ENCODE peak calls at places on chromosomes 1 and 21, in four cellular contexts. V is endothelial cell of umbilical vein, P is A549, N is mammary epithelial cell. Y is an unnamed sample.
A peak's percentile ranks its signal among the peaks of the same experiment; 100 is the strongest.

GRCh38 chr1:4415476-4415875 is 238.9 kb upstream of the AJAP1 start:
- DNase-seq in N (no peak), P (no peak), V (no peak), Y (no peak)

GRCh38 chr21:30984897-30985296 is 53.4 kb downstream of the KRTAP19-8 start:
- DNase-seq in N (no peak), V (no peak), P (no peak), Y (no peak)

GRCh38 chr1:183185941-183186490 is at the start of gene LAMC2:
- DNase-seq in N (peak; percentile 99), P (peak; percentile 84), V (peak; percentile 46), Y (peak; percentile 40)

GRCh38 chr1:6113745-6114144 is 66.4 kb downstream of the CHD5 start:
- DNase-seq in N (no peak), P (no peak), V (no peak), Y (no peak)

GRCh38 chr1:41006942-41007865 is 14.3 kb downstream of the SLFNL1 start:
- DNase-seq in V (no peak), P (no peak), N (peak; percentile 98), Y (no peak)

GRCh38 chr1:119492763-119493162 is 14.2 kb upstream of the HSD3B1 start:
- DNase-seq in N (no peak), V (no peak), P (no peak), Y (no peak)

GRCh38 chr1:30198805-30199403 is 524.5 kb downstream of the MATN1 start:
- DNase-seq in V (no peak), N (no peak), P (no peak), Y (no peak)

GRCh38 chr1:247330548-247331171 is 1.0 kb downstream of the ZNF496 start:
- DNase-seq in P (peak; percentile 23), N (peak; percentile 1), V (no peak), Y (no peak)

GRCh38 chr21:37548521-37548981 is 182.0 kb downstream of the DYRK1A start:
- DNase-seq in N (no peak), V (peak; percentile 33), P (no peak), Y (no peak)

GRCh38 chr1:88683516-88683847 is 591 bp upstream of the PKN2 start:
- DNase-seq in P (no peak), V (no peak), N (no peak), Y (peak; percentile 66)

GRCh38 chr1:94643776-94644175 is 102.2 kb upstream of the F3 start:
- DNase-seq in V (no peak), P (no peak), N (no peak), Y (no peak)

GRCh38 chr1:89085781-89086180 is 20.8 kb upstream of the GBP1 start:
- DNase-seq in P (no peak), V (peak; percentile 67), N (peak; percentile 27), Y (peak; percentile 75)

GRCh38 chr1:240312872-240313271 is 221.2 kb downstream of the FMN2 start:
- DNase-seq in N (no peak), P (peak; percentile 55), V (no peak), Y (peak; percentile 61)

GRCh38 chr1:58773406-58773840 is 10.4 kb downstream of the JUN start:
- DNase-seq in V (peak; percentile 97), P (no peak), N (no peak), Y (peak; percentile 89)

GRCh38 chr1:177464682-177465081 is 293.9 kb downstream of the BRINP2 start:
- DNase-seq in P (no peak), N (no peak), V (no peak), Y (no peak)

GRCh38 chr1:206769331-206769731 is 1.2 kb upstream of the IL19 start:
- DNase-seq in V (no peak), P (no peak), N (no peak), Y (no peak)

GRCh38 chr1:46667782-46668760 is at the start of gene ATPAF1:
- DNase-seq in N (peak; percentile 57), V (peak; percentile 61), P (peak; percentile 77), Y (peak; percentile 75)

GRCh38 chr1:43274125-43274803 is 4.5 kb downstream of the TMEM125 start:
- DNase-seq in N (peak; percentile 55), V (peak; percentile 52), P (no peak), Y (peak; percentile 56)

GRCh38 chr1:76723949-76724348 is 143.3 kb upstream of the ST6GALNAC5 start:
- DNase-seq in N (no peak), V (no peak), P (no peak), Y (no peak)

GRCh38 chr1:67429528-67430357 is 459 bp downstream of the SERBP1 start:
- DNase-seq in P (no peak), V (peak; percentile 48), N (peak; percentile 35), Y (no peak)

GRCh38 chr1:28296401-28297220 is 32.2 kb upstream of the MED18 start:
- DNase-seq in N (no peak), V (no peak), P (no peak), Y (peak; percentile 70)

GRCh38 chr1:198734323-198735008 is 95.6 kb downstream of the PTPRC start:
- DNase-seq in P (no peak), N (no peak), V (no peak), Y (peak; percentile 15)

GRCh38 chr1:182630586-182630985 is 26.4 kb upstream of the RGS16 start:
- DNase-seq in V (no peak), N (no peak), P (no peak), Y (no peak)

GRCh38 chr1:203223012-203223775 is 6.3 kb downstream of the CHIT1 start:
- DNase-seq in V (no peak), N (no peak), P (no peak), Y (no peak)

GRCh38 chr1:198238121-198238520 is 81.3 kb downstream of the NEK7 start:
- DNase-seq in N (no peak), P (no peak), V (no peak), Y (no peak)

GRCh38 chr1:84406209-84406917 is 8.1 kb downstream of the DNASE2B start:
- DNase-seq in N (peak; percentile 38), V (peak; percentile 13), P (no peak), Y (peak; percentile 37)

GRCh38 chr21:29376556-29376955 is 77.8 kb downstream of the BACH1 start:
- DNase-seq in N (no peak), V (peak; percentile 12), P (peak; percentile 8), Y (peak; percentile 50)

GRCh38 chr1:23594927-23595353 is 35.6 kb upstream of the ID3 start:
- DNase-seq in P (no peak), N (no peak), V (no peak), Y (no peak)

GRCh38 chr1:38006008-38006828 is 904 bp upstream of the FHL3 start:
- DNase-seq in N (no peak), P (no peak), V (no peak), Y (no peak)

GRCh38 chr1:80639777-80640533 is 1160.8 kb upstream of the ADGRL2 start:
- DNase-seq in V (no peak), N (no peak), P (no peak), Y (no peak)

GRCh38 chr21:22890656-22891055 is 1892.4 kb downstream of the NCAM2 start:
- DNase-seq in N (no peak), V (no peak), P (no peak), Y (no peak)

GRCh38 chr21:39715804-39716397 is 29.1 kb upstream of the IGSF5 start:
- DNase-seq in V (peak; percentile 36), P (peak; percentile 8), N (peak; percentile 16), Y (peak; percentile 64)

GRCh38 chr1:177256153-177256814 is 85.5 kb downstream of the BRINP2 start:
- DNase-seq in V (peak; percentile 53), N (peak; percentile 93), P (peak; percentile 33), Y (peak; percentile 91)

GRCh38 chr1:169550294-169550693 is 36.0 kb downstream of the F5 start:
- DNase-seq in N (peak; percentile 24), V (peak; percentile 58), P (peak; percentile 34), Y (peak; percentile 70)

GRCh38 chr1:181398544-181398943 is 84.8 kb upstream of the CACNA1E start:
- DNase-seq in P (no peak), N (no peak), V (no peak), Y (no peak)

DNA sequence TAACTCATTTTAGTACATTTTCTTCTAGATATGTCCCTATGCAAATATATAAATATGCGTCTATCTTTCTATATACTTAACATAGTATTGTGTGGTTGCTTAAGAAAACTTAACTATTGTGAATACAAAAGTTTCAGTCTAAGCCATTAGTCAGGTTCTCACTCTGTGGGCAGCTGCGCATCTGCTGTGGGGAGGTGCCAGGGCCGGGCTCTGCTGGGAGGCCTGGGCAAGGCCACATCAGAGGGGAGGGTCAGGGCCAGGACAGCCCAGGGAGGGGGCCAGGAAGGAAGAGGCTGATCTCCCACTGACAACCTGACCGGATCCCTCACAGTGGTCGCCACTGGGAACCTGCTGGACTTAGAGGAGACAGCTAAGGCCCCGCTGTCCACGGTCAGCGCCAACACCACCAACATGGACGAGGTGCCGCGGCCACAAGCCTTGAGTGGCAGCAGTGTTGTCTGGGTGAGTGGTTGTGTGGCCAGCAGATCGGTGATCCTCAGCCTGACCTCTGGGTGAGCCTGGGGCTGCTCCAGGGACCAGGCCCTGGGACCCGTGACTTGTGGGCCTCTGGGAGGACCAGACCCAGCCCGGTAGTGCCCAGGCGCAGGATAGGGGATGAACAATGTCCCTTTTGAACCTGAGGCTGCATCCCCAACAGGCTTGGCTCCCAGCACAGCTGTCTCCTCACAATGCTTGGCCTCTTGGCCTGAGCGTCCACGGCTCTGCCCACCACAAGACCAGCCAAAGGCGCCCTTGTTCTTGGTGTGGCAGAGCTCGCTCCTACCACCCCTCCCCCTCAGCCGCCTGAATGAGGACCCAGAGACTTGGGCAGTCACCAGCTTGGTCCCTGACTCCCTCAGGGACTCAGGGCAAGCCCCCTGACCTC is 20.2 kb downstream of the LDLRAP1 start:
- DNase-seq in N (no peak), V (no peak), P (no peak), Y (no peak)
- H3K4me3 ChIP-seq in N (no peak overlapping the region), V (no peak overlapping the region), P (no peak overlapping the region), Y (no peak overlapping the region)

DNA sequence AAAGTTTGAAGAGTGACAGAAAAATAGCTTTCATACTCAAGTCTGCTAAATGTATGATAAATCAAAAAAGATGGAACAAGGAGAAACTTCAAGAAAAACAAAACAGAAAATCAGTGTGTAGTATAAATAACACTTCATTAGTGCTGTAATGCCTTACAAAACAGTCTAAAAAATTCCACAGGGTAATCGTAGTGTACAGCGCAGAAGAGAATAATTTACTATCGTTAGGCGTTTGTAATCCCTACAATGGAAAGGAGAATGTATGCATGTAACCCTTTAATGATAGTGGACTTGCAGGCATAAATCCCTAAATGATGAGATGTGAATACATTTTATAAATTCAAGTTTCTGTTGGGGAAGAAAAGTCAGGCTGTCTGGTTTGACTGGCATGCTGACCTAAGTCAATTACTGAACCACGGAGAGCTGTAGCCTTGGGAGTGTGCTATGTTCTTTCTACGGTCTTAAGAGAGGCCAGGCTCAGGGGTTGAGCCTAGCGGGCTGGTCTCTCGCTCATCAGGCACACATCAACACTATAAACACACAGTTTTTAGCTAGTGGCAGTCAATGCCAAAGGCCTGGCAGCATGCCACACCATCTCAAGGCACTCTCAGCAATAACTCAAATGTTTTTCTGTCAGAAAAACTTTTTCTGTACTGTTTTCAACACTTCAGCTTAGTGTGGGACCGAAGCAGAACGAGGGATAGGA is 129.2 kb upstream of the MROH9 start:
- DNase-seq in N (no peak), P (no peak), V (no peak), Y (no peak)
- H3K4me3 ChIP-seq in N (no peak overlapping the region), P (no peak overlapping the region), V (no peak overlapping the region), Y (no peak overlapping the region)

GRCh38 chr1:110606784-110607662 is 865 bp upstream of the KCNA2 start:
- DNase-seq in P (no peak), V (peak; percentile 10), N (no peak), Y (peak; percentile 9)
- H3K4me3 ChIP-seq in P (peak overlapping the region; percentile 56), V (no peak overlapping the region), N (peak overlapping the region; percentile 21), Y (peak overlapping the region; percentile 35)

GRCh38 chr1:155244368-155245162 is 10.7 kb downstream of the ENTREP3 start:
- DNase-seq in N (peak; percentile 99), V (peak; percentile 99), P (peak; percentile 99), Y (peak; percentile 100)

GRCh38 chr1:155241851-155242264 is 13.4 kb downstream of the ENTREP3 start:
- DNase-seq in N (no peak), V (no peak), P (no peak), Y (no peak)

GRCh38 chr1:155245163-155245524 is 10.1 kb downstream of the ENTREP3 start:
- DNase-seq in P (no peak), V (no peak), N (no peak), Y (no peak)

GRCh38 chr1:155241069-155241679 is 14.1 kb downstream of the ENTREP3 start:
- DNase-seq in V (peak; percentile 81), N (peak; percentile 72), P (peak; percentile 88), Y (peak; percentile 85)

GRCh38 chr1:155242805-155243358 is 12.4 kb downstream of the ENTREP3 start:
- DNase-seq in N (no peak), V (no peak), P (no peak), Y (no peak)
- H3K4me3 ChIP-seq in N (peak overlapping the region; percentile 64), V (peak overlapping the region; percentile 48), P (no peak overlapping the region), Y (peak overlapping the region; percentile 70)

Y was measured in choroid plexus epithelial cell.